ENCODE peak calls at places on chromosomes 6 and 20, in eight cellular contexts. W is small intestine; C is heart left ventricle; A is aorta; X is cardiac muscle cell; N is GM23338; O is stomach; D is CD4-positive, alpha-beta T cell. L is an unnamed sample.

GRCh38 chr20:44552950-44553908 is 29.1 kb upstream of the PKIG start:
- DNase-seq in O (no peak), A (no peak), D (no peak), W (no peak), X (peak; percentile 84), N (no peak), C (no peak), L (no peak)

GRCh38 chr20:62426678-62427077 is 661 bp downstream of the RBBP8NL start:
- DNase-seq in C (no peak), O (peak; percentile 74), X (peak; percentile 73), A (no peak), D (no peak), N (peak; percentile 71), W (peak; percentile 23), L (peak; percentile 64)

GRCh38 chr6:141173529-141173928 is 959.2 kb upstream of the GJE1 start:
- DNase-seq in X (no peak), N (no peak), A (no peak), O (no peak), C (no peak), D (no peak), W (no peak), L (no peak)

GRCh38 chr20:43939762-43940121 is 25.1 kb downstream of the TOX2 start:
- DNase-seq in C (no peak), A (no peak), O (no peak), N (no peak), D (no peak), W (no peak), X (no peak), L (no peak)

GRCh38 chr6:157428418-157429202 is 47.6 kb downstream of the ZDHHC14 start:
- DNase-seq in O (no peak), X (no peak), A (no peak), D (no peak), C (no peak), N (peak; percentile 34), W (no peak), L (no peak)

GRCh38 chr20:20549267-20549612 is 163.2 kb downstream of the RALGAPA2 start:
- DNase-seq in C (no peak), N (no peak), D (no peak), X (no peak), W (peak; percentile 39), A (no peak), O (peak; percentile 33), L (no peak)

GRCh38 chr6:159252955-159253508 is 83.8 kb downstream of the FNDC1 start:
- DNase-seq in A (no peak), C (no peak), N (peak; percentile 88), O (no peak), W (peak; percentile 37), X (no peak), D (no peak), L (no peak)

GRCh38 chr6:154539593-154540269 is 29.2 kb upstream of the CNKSR3 start:
- DNase-seq in X (no peak), W (peak; percentile 25), D (no peak), C (no peak), O (no peak), N (no peak), A (no peak), L (no peak)

GRCh38 chr6:80126657-80127350 is 20.3 kb downstream of the BCKDHB start:
- DNase-seq in C (no peak), A (no peak), X (no peak), W (peak; percentile 91), D (no peak), N (no peak), O (no peak), L (no peak)

GRCh38 chr6:160177220-160177619 is 55.6 kb downstream of the SLC22A1 start:
- DNase-seq in C (no peak), O (no peak), X (no peak), D (no peak), A (no peak), W (no peak), N (peak; percentile 47), L (no peak)

GRCh38 chr6:134515976-134516375 is 198.1 kb upstream of the SGK1 start:
- DNase-seq in A (no peak), X (no peak), W (no peak), D (no peak), N (no peak), C (no peak), O (no peak), L (no peak)

GRCh38 chr20:49426873-49427272 is 55.6 kb downstream of the KCNB1 start:
- DNase-seq in W (no peak), D (no peak), O (no peak), C (no peak), X (no peak), N (no peak), A (no peak), L (no peak)

GRCh38 chr6:7624781-7625710 is 35.0 kb downstream of the SNRNP48 start:
- DNase-seq in C (no peak), N (peak; percentile 24), X (no peak), O (no peak), D (no peak), A (no peak), W (no peak), L (no peak)

GRCh38 chr6:129183681-129184216 is 300.8 kb downstream of the LAMA2 start:
- DNase-seq in N (no peak), C (no peak), D (no peak), O (no peak), W (peak; percentile 23), X (no peak), A (no peak), L (no peak)

GRCh38 chr6:170039156-170040114 is 251.4 kb downstream of the DLL1 start:
- DNase-seq in D (no peak), W (no peak), A (peak; percentile 36), O (no peak), N (no peak), X (no peak), C (no peak), L (no peak)

GRCh38 chr6:166726193-166726592 is 99.1 kb upstream of the RPS6KA2 start:
- DNase-seq in W (no peak), N (no peak), O (no peak), C (no peak), A (no peak), X (peak; percentile 48), D (no peak), L (no peak)

GRCh38 chr6:161137320-161137719 is 136.5 kb downstream of the AGPAT4 start:
- DNase-seq in W (no peak), A (no peak), C (no peak), N (no peak), D (no peak), O (no peak), X (no peak), L (no peak)

GRCh38 chr6:166830185-166830890 is 126.0 kb downstream of the RNASET2 start:
- DNase-seq in D (no peak), N (no peak), O (no peak), C (no peak), W (no peak), A (no peak), X (no peak), L (no peak)

GRCh38 chr6:29483186-29483585 is 4.6 kb downstream of the MAS1L start:
- DNase-seq in D (no peak), W (no peak), A (no peak), O (no peak), X (no peak), N (no peak), C (no peak), L (no peak)

GRCh38 chr6:14738497-14738896 is 507.4 kb upstream of the JARID2 start:
- DNase-seq in D (no peak), N (no peak), O (no peak), W (no peak), X (no peak), A (no peak), C (no peak), L (no peak)
- H3K27ac ChIP-seq in D (no peak overlapping the region), N (no peak overlapping the region), O (no peak overlapping the region), W (no peak overlapping the region), X (no peak overlapping the region), A (no peak overlapping the region), C (no peak overlapping the region), L (no peak overlapping the region)

GRCh38 chr6:95601133-95601532 is 23.8 kb downstream of the MANEA start:
- DNase-seq in W (no peak), C (no peak), O (no peak), A (no peak), N (no peak), D (no peak), X (no peak), L (no peak)
- H3K27ac ChIP-seq in W (no peak overlapping the region), C (no peak overlapping the region), O (no peak overlapping the region), A (no peak overlapping the region), N (no peak overlapping the region), D (no peak overlapping the region), X (no peak overlapping the region), L (no peak overlapping the region)

GRCh38 chr6:26312096-26312463 is 52.9 kb upstream of the BTN3A2 start:
- DNase-seq in C (no peak), O (no peak), N (no peak), D (no peak), X (no peak), A (no peak), W (no peak), L (no peak)
- H3K27ac ChIP-seq in C (peak overlapping the region; percentile 67), O (peak overlapping the region; percentile 2), N (no peak overlapping the region), D (no peak overlapping the region), X (peak overlapping the region; percentile 6), A (no peak overlapping the region), W (no peak overlapping the region), L (peak overlapping the region; percentile 34)

GRCh38 chr6:33271098-33271607 is 523 bp downstream of the VPS52 start:
- DNase-seq in O (no peak), C (no peak), A (no peak), X (no peak), N (no peak), D (no peak), W (peak; percentile 43), L (no peak)

GRCh38 chr6:33271608-33272357 is at the start of the genes RPS18 and VPS52:
- DNase-seq in N (peak; percentile 100), O (peak; percentile 95), C (peak; percentile 96), W (peak; percentile 99), A (peak; percentile 95), D (peak; percentile 90), X (peak; percentile 100), L (peak; percentile 96)

GRCh38 chr6:33273924-33274902 is 2.3 kb downstream of the RPS18 start:
- DNase-seq in X (no peak), D (no peak), W (peak; percentile 33), O (no peak), A (peak; percentile 36), N (no peak), C (no peak), L (no peak)

GRCh38 chr6:33272358-33273128 is 668 bp downstream of the RPS18 start:
- DNase-seq in N (no peak), O (no peak), C (no peak), D (no peak), X (no peak), A (no peak), W (no peak), L (no peak)

DNA sequence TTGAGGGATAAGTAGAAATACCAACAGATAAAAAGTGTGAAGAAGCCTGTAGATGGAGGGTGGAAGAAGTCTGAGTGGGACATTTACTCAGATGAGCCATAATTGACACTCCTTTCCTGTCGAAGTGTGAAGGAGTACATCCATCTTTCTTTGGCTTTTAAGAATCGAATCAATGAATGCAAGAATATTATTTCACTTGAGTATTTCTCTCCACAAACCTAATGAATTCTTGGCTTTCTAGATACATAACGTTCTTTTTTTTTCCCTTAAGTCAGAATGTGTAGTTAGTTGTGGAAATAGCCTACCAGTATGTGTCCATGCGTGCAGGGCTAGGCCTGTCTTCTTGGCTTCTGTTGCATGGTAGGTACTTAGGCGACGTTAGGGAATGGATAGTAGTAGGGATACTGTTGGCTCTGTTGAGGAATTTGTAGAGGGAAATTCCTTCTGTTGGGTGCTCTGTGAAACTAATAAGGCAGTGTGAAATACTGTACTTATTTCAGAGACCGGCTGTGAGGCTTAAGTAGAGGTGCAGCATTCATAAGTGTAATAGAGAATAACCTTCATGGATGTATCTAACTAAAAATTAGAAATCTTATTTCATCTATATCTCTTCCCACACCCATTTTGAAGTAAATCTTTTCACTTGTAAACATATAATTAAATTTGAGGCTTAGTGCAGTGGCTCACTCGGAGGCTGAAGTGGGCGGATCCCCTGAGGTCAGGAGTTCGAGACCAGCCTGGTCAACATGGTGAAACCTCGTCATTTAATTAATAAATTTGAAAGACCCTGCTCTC is 1.5 kb downstream of the RPS18 start:
- DNase-seq in W (no peak), N (no peak), X (no peak), A (no peak), D (no peak), C (no peak), O (no peak), L (no peak)
- H3K27ac ChIP-seq in W (no peak overlapping the region), N (peak overlapping the region; percentile 96), X (peak overlapping the region; percentile 16), A (no peak overlapping the region), D (no peak overlapping the region), C (peak overlapping the region; percentile 90), O (peak overlapping the region; percentile 95), L (no peak overlapping the region)

L was measured in pancreas.